ENCODE peak calls at places on chromosomes 12 and 14, in ten cellular contexts. One of them, this sample, is unnamed.

GRCh38 chr12:46489951-46490388 is 117.4 kb upstream of the SLC38A2 start:
- DNase-seq in suprapubic skin: no peak
- DNase-seq in H1: no peak
- DNase-seq in HepG2: peak
- DNase-seq in esophagus muscularis mucosa: no peak
- DNase-seq in K562: no peak
- DNase-seq in transverse colon: no peak
- DNase-seq in upper lobe of left lung: no peak
- DNase-seq in SK-N-SH: no peak
- DNase-seq in stomach: no peak
- DNase-seq in this sample: no peak

GRCh38 chr14:22039938-22040780 is 366.5 kb upstream of the OR4E1 start:
- DNase-seq in esophagus muscularis mucosa: no peak
- DNase-seq in upper lobe of left lung: no peak
- DNase-seq in suprapubic skin: no peak
- DNase-seq in SK-N-SH: no peak
- DNase-seq in HepG2: peak
- DNase-seq in stomach: no peak
- DNase-seq in H1: no peak
- DNase-seq in K562: no peak
- DNase-seq in transverse colon: no peak
- DNase-seq in this sample: no peak

GRCh38 chr14:68261092-68261842 is 441.7 kb downstream of the RAD51B start:
- DNase-seq in suprapubic skin: no peak
- DNase-seq in upper lobe of left lung: no peak
- DNase-seq in stomach: no peak
- DNase-seq in transverse colon: no peak
- DNase-seq in H1: no peak
- DNase-seq in esophagus muscularis mucosa: no peak
- DNase-seq in SK-N-SH: no peak
- DNase-seq in HepG2: no peak
- DNase-seq in K562: no peak
- DNase-seq in this sample: no peak

GRCh38 chr12:75585309-75585708 is 73.9 kb upstream of the KRR1 start:
- DNase-seq in upper lobe of left lung: no peak
- DNase-seq in HepG2: no peak
- DNase-seq in SK-N-SH: no peak
- DNase-seq in K562: no peak
- DNase-seq in suprapubic skin: no peak
- DNase-seq in stomach: no peak
- DNase-seq in esophagus muscularis mucosa: no peak
- DNase-seq in H1: no peak
- DNase-seq in transverse colon: no peak
- DNase-seq in this sample: no peak

GRCh38 chr12:31324116-31324844 is 1.7 kb downstream of the SINHCAF start:
- DNase-seq in esophagus muscularis mucosa: peak
- DNase-seq in K562: peak
- DNase-seq in stomach: peak
- DNase-seq in transverse colon: peak
- DNase-seq in upper lobe of left lung: peak
- DNase-seq in SK-N-SH: peak
- DNase-seq in suprapubic skin: peak
- DNase-seq in H1: peak
- DNase-seq in HepG2: peak
- DNase-seq in this sample: peak

GRCh38 chr12:1289371-1290155 is 298.5 kb downstream of the ERC1 start:
- DNase-seq in SK-N-SH: no peak
- DNase-seq in upper lobe of left lung: no peak
- DNase-seq in HepG2: no peak
- DNase-seq in H1: no peak
- DNase-seq in K562: no peak
- DNase-seq in suprapubic skin: no peak
- DNase-seq in stomach: no peak
- DNase-seq in esophagus muscularis mucosa: no peak
- DNase-seq in transverse colon: no peak
- DNase-seq in this sample: no peak

GRCh38 chr14:61438497-61438859 is 117.1 kb downstream of the PRKCH start:
- DNase-seq in suprapubic skin: no peak
- DNase-seq in upper lobe of left lung: no peak
- DNase-seq in HepG2: no peak
- DNase-seq in K562: no peak
- DNase-seq in H1: no peak
- DNase-seq in esophagus muscularis mucosa: no peak
- DNase-seq in transverse colon: no peak
- DNase-seq in stomach: no peak
- DNase-seq in SK-N-SH: no peak
- DNase-seq in this sample: no peak

GRCh38 chr12:53538209-53538689 is 31.0 kb upstream of the NPFF start:
- DNase-seq in H1: no peak
- DNase-seq in stomach: no peak
- DNase-seq in HepG2: peak
- DNase-seq in suprapubic skin: no peak
- DNase-seq in SK-N-SH: no peak
- DNase-seq in K562: no peak
- DNase-seq in upper lobe of left lung: no peak
- DNase-seq in esophagus muscularis mucosa: no peak
- DNase-seq in transverse colon: peak
- DNase-seq in this sample: peak

GRCh38 chr14:48943913-48944312 is 642.3 kb downstream of the RPS29 start:
- DNase-seq in SK-N-SH: no peak
- DNase-seq in HepG2: no peak
- DNase-seq in esophagus muscularis mucosa: no peak
- DNase-seq in transverse colon: no peak
- DNase-seq in upper lobe of left lung: no peak
- DNase-seq in suprapubic skin: no peak
- DNase-seq in stomach: no peak
- DNase-seq in K562: no peak
- DNase-seq in H1: no peak
- DNase-seq in this sample: no peak

GRCh38 chr12:1947081-1947480 is 28.6 kb upstream of the CACNA2D4 start:
- DNase-seq in upper lobe of left lung: no peak
- DNase-seq in esophagus muscularis mucosa: no peak
- DNase-seq in K562: no peak
- DNase-seq in HepG2: no peak
- DNase-seq in SK-N-SH: no peak
- DNase-seq in suprapubic skin: no peak
- DNase-seq in stomach: no peak
- DNase-seq in transverse colon: no peak
- DNase-seq in H1: no peak
- DNase-seq in this sample: no peak

GRCh38 chr12:121797937-121798801 is 4.7 kb upstream of the RHOF start:
- DNase-seq in H1: no peak
- DNase-seq in SK-N-SH: peak
- DNase-seq in esophagus muscularis mucosa: no peak
- DNase-seq in stomach: peak
- DNase-seq in transverse colon: peak
- DNase-seq in suprapubic skin: no peak
- DNase-seq in K562: peak
- DNase-seq in HepG2: no peak
- DNase-seq in upper lobe of left lung: peak
- DNase-seq in this sample: peak

GRCh38 chr12:2482938-2483337 is 311.8 kb upstream of the FKBP4 start:
- DNase-seq in suprapubic skin: no peak
- DNase-seq in transverse colon: no peak
- DNase-seq in esophagus muscularis mucosa: no peak
- DNase-seq in SK-N-SH: no peak
- DNase-seq in HepG2: no peak
- DNase-seq in stomach: no peak
- DNase-seq in upper lobe of left lung: peak
- DNase-seq in K562: peak
- DNase-seq in H1: no peak
- DNase-seq in this sample: no peak

GRCh38 chr12:20445693-20446092 is 77.4 kb downstream of the PDE3A start:
- DNase-seq in HepG2: no peak
- DNase-seq in transverse colon: no peak
- DNase-seq in suprapubic skin: no peak
- DNase-seq in upper lobe of left lung: no peak
- DNase-seq in H1: no peak
- DNase-seq in stomach: no peak
- DNase-seq in K562: no peak
- DNase-seq in SK-N-SH: no peak
- DNase-seq in esophagus muscularis mucosa: no peak
- DNase-seq in this sample: no peak

GRCh38 chr12:110176745-110177144 is 52.6 kb downstream of the IFT81 start:
- DNase-seq in stomach: no peak
- DNase-seq in K562: no peak
- DNase-seq in SK-N-SH: peak
- DNase-seq in suprapubic skin: no peak
- DNase-seq in HepG2: no peak
- DNase-seq in transverse colon: no peak
- DNase-seq in H1: no peak
- DNase-seq in esophagus muscularis mucosa: no peak
- DNase-seq in upper lobe of left lung: no peak
- DNase-seq in this sample: no peak

GRCh38 chr14:83071888-83072501 is 1538.3 kb upstream of the SEL1L start:
- DNase-seq in K562: no peak
- DNase-seq in transverse colon: no peak
- DNase-seq in SK-N-SH: no peak
- DNase-seq in upper lobe of left lung: no peak
- DNase-seq in esophagus muscularis mucosa: no peak
- DNase-seq in suprapubic skin: no peak
- DNase-seq in H1: no peak
- DNase-seq in HepG2: peak
- DNase-seq in stomach: no peak
- DNase-seq in this sample: no peak

GRCh38 chr12:69929125-69929524 is 104.1 kb downstream of the MYRFL start:
- DNase-seq in HepG2: no peak
- DNase-seq in upper lobe of left lung: no peak
- DNase-seq in SK-N-SH: no peak
- DNase-seq in suprapubic skin: no peak
- DNase-seq in esophagus muscularis mucosa: no peak
- DNase-seq in transverse colon: no peak
- DNase-seq in H1: no peak
- DNase-seq in K562: no peak
- DNase-seq in stomach: no peak
- DNase-seq in this sample: no peak

GRCh38 chr12:3303410-3304136 is 187.4 kb upstream of the PRMT8 start:
- DNase-seq in esophagus muscularis mucosa: no peak
- DNase-seq in stomach: no peak
- DNase-seq in SK-N-SH: peak
- DNase-seq in K562: no peak
- DNase-seq in suprapubic skin: no peak
- DNase-seq in HepG2: peak
- DNase-seq in H1: peak
- DNase-seq in upper lobe of left lung: no peak
- DNase-seq in transverse colon: no peak
- DNase-seq in this sample: no peak

GRCh38 chr12:110073049-110073831 is 24.9 kb upstream of the C12orf76 start:
- DNase-seq in K562: no peak
- DNase-seq in upper lobe of left lung: no peak
- DNase-seq in suprapubic skin: no peak
- DNase-seq in transverse colon: peak
- DNase-seq in SK-N-SH: peak
- DNase-seq in esophagus muscularis mucosa: no peak
- DNase-seq in stomach: no peak
- DNase-seq in HepG2: no peak
- DNase-seq in H1: peak
- DNase-seq in this sample: peak

GRCh38 chr12:123034022-123034541 is 53.6 kb downstream of the ARL6IP4 start:
- DNase-seq in transverse colon: no peak
- DNase-seq in H1: no peak
- DNase-seq in esophagus muscularis mucosa: no peak
- DNase-seq in suprapubic skin: no peak
- DNase-seq in K562: peak
- DNase-seq in upper lobe of left lung: no peak
- DNase-seq in SK-N-SH: no peak
- DNase-seq in stomach: no peak
- DNase-seq in HepG2: no peak
- DNase-seq in this sample: no peak

GRCh38 chr12:52010152-52010622 is 3.4 kb downstream of the TAMALIN start:
- DNase-seq in HepG2: peak
- DNase-seq in stomach: peak
- DNase-seq in esophagus muscularis mucosa: no peak
- DNase-seq in SK-N-SH: peak
- DNase-seq in suprapubic skin: no peak
- DNase-seq in upper lobe of left lung: peak
- DNase-seq in K562: peak
- DNase-seq in H1: peak
- DNase-seq in transverse colon: peak
- DNase-seq in this sample: peak
- TF ChIP-seq POLR2AphosphoS5 in HepG2: peak
- TF ChIP-seq POLR2AphosphoS5 in stomach: peak
- TF ChIP-seq POLR2AphosphoS5 in esophagus muscularis mucosa: peak
- TF ChIP-seq POLR2AphosphoS5 in SK-N-SH: no peak
- TF ChIP-seq POLR2AphosphoS5 in suprapubic skin: no peak
- TF ChIP-seq POLR2AphosphoS5 in upper lobe of left lung: peak
- TF ChIP-seq POLR2AphosphoS5 in K562: no peak
- TF ChIP-seq POLR2AphosphoS5 in H1: no peak
- TF ChIP-seq POLR2AphosphoS5 in transverse colon: peak
- TF ChIP-seq POLR2AphosphoS5 in this sample: peak

GRCh38 chr14:104395276-104395675 is 184.3 kb upstream of the C14orf180 start:
- DNase-seq in K562: no peak
- DNase-seq in suprapubic skin: peak
- DNase-seq in H1: no peak
- DNase-seq in SK-N-SH: no peak
- DNase-seq in HepG2: no peak
- DNase-seq in transverse colon: no peak
- DNase-seq in esophagus muscularis mucosa: peak
- DNase-seq in upper lobe of left lung: no peak
- DNase-seq in stomach: peak
- DNase-seq in this sample: no peak
- H3K27ac ChIP-seq in K562: no peak
- H3K27ac ChIP-seq in suprapubic skin: no peak
- H3K27ac ChIP-seq in H1: no peak
- H3K27ac ChIP-seq in SK-N-SH: no peak
- H3K27ac ChIP-seq in HepG2: no peak
- H3K27ac ChIP-seq in transverse colon: no peak
- H3K27ac ChIP-seq in esophagus muscularis mucosa: no peak
- H3K27ac ChIP-seq in upper lobe of left lung: no peak
- H3K27ac ChIP-seq in stomach: no peak
- H3K27ac ChIP-seq in this sample: no peak

GRCh38 chr14:69696633-69697557 is 70.0 kb upstream of the SRSF5 start:
- DNase-seq in transverse colon: no peak
- DNase-seq in H1: no peak
- DNase-seq in stomach: no peak
- DNase-seq in SK-N-SH: no peak
- DNase-seq in K562: peak
- DNase-seq in suprapubic skin: no peak
- DNase-seq in HepG2: no peak
- DNase-seq in esophagus muscularis mucosa: no peak
- DNase-seq in upper lobe of left lung: no peak
- DNase-seq in this sample: no peak
- TF ChIP-seq EP300 in transverse colon: no peak
- TF ChIP-seq EP300 in H1: no peak
- TF ChIP-seq EP300 in stomach: no peak
- TF ChIP-seq EP300 in SK-N-SH: no peak
- TF ChIP-seq EP300 in K562: no peak
- TF ChIP-seq EP300 in suprapubic skin: no peak
- TF ChIP-seq EP300 in HepG2: no peak
- TF ChIP-seq EP300 in esophagus muscularis mucosa: no peak
- TF ChIP-seq EP300 in upper lobe of left lung: no peak
- TF ChIP-seq EP300 in this sample: no peak

DNA sequence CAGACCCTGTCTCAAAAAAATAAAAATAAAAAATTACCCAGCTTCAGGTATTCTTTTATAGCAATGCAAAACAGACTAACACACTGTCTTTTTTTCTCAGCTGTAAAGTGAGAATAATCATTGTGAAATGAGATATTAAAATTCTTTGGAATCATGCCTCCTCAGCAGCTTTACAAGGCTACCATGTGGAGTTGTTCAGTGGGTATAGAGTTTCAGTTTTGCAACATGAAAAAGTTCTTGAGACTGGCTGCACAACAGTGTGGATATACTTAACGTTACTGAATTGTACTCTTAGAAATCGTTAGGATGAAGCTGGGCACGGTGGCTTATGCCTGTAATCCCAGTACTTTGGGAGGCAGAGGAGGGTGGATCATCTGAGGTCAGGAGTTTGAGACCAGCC is 15.7 kb upstream of the MAPKAPK5 start:
- DNase-seq in SK-N-SH: no peak
- DNase-seq in H1: no peak
- DNase-seq in stomach: no peak
- DNase-seq in transverse colon: no peak
- DNase-seq in upper lobe of left lung: no peak
- DNase-seq in esophagus muscularis mucosa: no peak
- DNase-seq in HepG2: no peak
- DNase-seq in K562: no peak
- DNase-seq in suprapubic skin: no peak
- DNase-seq in this sample: no peak
- TF ChIP-seq POLR2AphosphoS5 in SK-N-SH: no peak
- TF ChIP-seq POLR2AphosphoS5 in H1: no peak
- TF ChIP-seq POLR2AphosphoS5 in stomach: no peak
- TF ChIP-seq POLR2AphosphoS5 in transverse colon: no peak
- TF ChIP-seq POLR2AphosphoS5 in upper lobe of left lung: no peak
- TF ChIP-seq POLR2AphosphoS5 in esophagus muscularis mucosa: no peak
- TF ChIP-seq POLR2AphosphoS5 in HepG2: no peak
- TF ChIP-seq POLR2AphosphoS5 in K562: no peak
- TF ChIP-seq POLR2AphosphoS5 in suprapubic skin: no peak
- TF ChIP-seq POLR2AphosphoS5 in this sample: no peak